ENCODE peak calls at places on chromosomes 11 and 22, in five cellular contexts. N is hippocampal formation; F is D341Med; Y is CD8-positive, alpha-beta T cell; Z is activated effector memory CD4-positive, alpha-beta T cell treated with anti-CD3 and anti-CD28 coated beads, Interleukin-2, amount 50 U/mL, for 16 hours. S is an unnamed sample.

GRCh38 chr11:109320595-109320994 is 101.4 kb upstream of the C11orf87 start:
- DNase-seq in N (no peak), F (no peak), Y (no peak), Z (no peak), S (peak)

GRCh38 chr11:120344302-120345004 is 8.2 kb downstream of the ARHGEF12 start:
- DNase-seq in N (no peak), F (no peak), Y (peak), Z (peak), S (no peak)

GRCh38 chr11:82890941-82891340 is 9.3 kb downstream of the PRCP start:
- DNase-seq in N (no peak), F (no peak), Y (no peak), Z (no peak), S (no peak)

GRCh38 chr22:50507421-50507990 is at the start of gene LMF2:
- DNase-seq in N (peak), F (peak), Y (peak), Z (peak), S (peak)

GRCh38 chr11:107750313-107750712 is 38.5 kb upstream of the SLN start:
- DNase-seq in N (no peak), F (no peak), Y (no peak), Z (no peak), S (no peak)

GRCh38 chr11:117985953-117986887 is at the start of gene IL10RA:
- DNase-seq in N (peak), F (peak), Y (peak), Z (peak), S (peak)

GRCh38 chr11:5486421-5486820 is 2.1 kb upstream of the OR52D1 start:
- DNase-seq in N (no peak), F (no peak), Y (no peak), Z (no peak), S (no peak)

GRCh38 chr11:72239296-72239848 is 4.6 kb downstream of the PHOX2A start:
- DNase-seq in N (no peak), F (no peak), Y (no peak), Z (peak), S (peak)

GRCh38 chr11:19919050-19919561 is 206.5 kb downstream of the NAV2 start:
- DNase-seq in N (no peak), F (no peak), Y (no peak), Z (no peak), S (peak)

GRCh38 chr22:22423681-22424080 is 84.9 kb downstream of the ZNF280B start:
- DNase-seq in N (no peak), F (no peak), Y (no peak), Z (no peak), S (no peak)